ENCODE peak calls at places on chromosomes 12 and 14, in five cellular contexts. C is fibroblast of lung, M is ELF-1, W is activated T-helper 1 cell treated with Interleukin-2 at 50 U/mL for 16 hours, P is GM04504. J is an unnamed sample.

GRCh38 chr14:60093088-60093487 is 1.4 kb downstream of the PCNX4 start:
- DNase-seq in C (no peak), M (no peak), W (no peak), P (no peak), J (no peak)

GRCh38 chr12:96136720-96137378 is 57.3 kb upstream of the ELK3 start:
- DNase-seq in C (peak; percentile 56), M (no peak), W (no peak), P (no peak), J (no peak)

GRCh38 chr14:104967414-104968152 is 10.6 kb downstream of the AHNAK2 start:
- DNase-seq in C (peak; percentile 40), M (peak; percentile 68), W (no peak), P (no peak), J (peak; percentile 74)

GRCh38 chr12:65830305-65830704 is 6.0 kb downstream of the HMGA2 start:
- DNase-seq in C (peak; percentile 28), M (no peak), W (no peak), P (no peak), J (no peak)

GRCh38 chr12:98295681-98296080 is 219.7 kb upstream of the TMPO start:
- DNase-seq in C (peak; percentile 69), M (no peak), W (no peak), P (no peak), J (no peak)

GRCh38 chr14:98766818-98767217 is 505.2 kb downstream of the BCL11B start:
- DNase-seq in C (peak; percentile 1), M (no peak), W (no peak), P (no peak), J (no peak)

GRCh38 chr12:129701536-129702165 is 202.2 kb downstream of the TMEM132D start:
- DNase-seq in C (no peak), M (no peak), W (no peak), P (no peak), J (no peak)

GRCh38 chr14:29465095-29465494 is 462.6 kb downstream of the PRKD1 start:
- DNase-seq in C (peak; percentile 30), M (no peak), W (no peak), P (no peak), J (no peak)

GRCh38 chr12:51262758-51263177 is 7.4 kb downstream of the SMAGP start:
- DNase-seq in C (peak; percentile 54), M (peak; percentile 24), W (no peak), P (no peak), J (peak; percentile 49)

GRCh38 chr12:114401346-114402320 is 4.3 kb downstream of the TBX5 start:
- DNase-seq in C (no peak), M (no peak), W (no peak), P (no peak), J (no peak)

GRCh38 chr12:89918172-89918880 is 209.7 kb upstream of the ATP2B1 start:
- DNase-seq in C (no peak), M (no peak), W (no peak), P (no peak), J (no peak)

GRCh38 chr12:57280234-57281062 is 29.5 kb upstream of the STAC3 start:
- DNase-seq in C (peak; percentile 98), M (peak; percentile 56), W (peak; percentile 45), P (peak; percentile 80), J (peak; percentile 62)

GRCh38 chr12:113086249-113087164 is 30.0 kb downstream of the DTX1 start:
- DNase-seq in C (no peak), M (peak; percentile 46), W (no peak), P (no peak), J (no peak)

GRCh38 chr12:117576053-117576452 is 214.6 kb upstream of the NOS1 start:
- DNase-seq in C (no peak), M (no peak), W (no peak), P (no peak), J (no peak)

GRCh38 chr14:76929927-76930326 is 98.6 kb downstream of the IRF2BPL start:
- DNase-seq in C (no peak), M (no peak), W (peak; percentile 30), P (no peak), J (no peak)

GRCh38 chr12:4282892-4283511 is 9.4 kb downstream of the CCND2 start:
- DNase-seq in C (no peak), M (no peak), W (no peak), P (no peak), J (peak; percentile 39)

GRCh38 chr12:18798445-18799139 is 60.7 kb downstream of the CAPZA3 start:
- DNase-seq in C (peak; percentile 52), M (no peak), W (no peak), P (no peak), J (no peak)

GRCh38 chr12:106978035-106978800 is 8.7 kb downstream of the MTERF2 start:
- DNase-seq in C (peak; percentile 59), M (no peak), W (no peak), P (no peak), J (no peak)

GRCh38 chr12:6460751-6461371 is 9.0 kb downstream of the TAPBPL start:
- DNase-seq in C (no peak), M (no peak), W (no peak), P (no peak), J (no peak)